ENCODE peak calls at places on chromosome 12, in ten cellular contexts. W, L, S, I, B, J, Y, A, N and Q are unnamed samples.

GRCh38 chr12:116202940-116203339 is 74.6 kb downstream of the MED13L start:
- DNase-seq in W (no peak), L (no peak), S (no peak), I (no peak), B (no peak), J (no peak), Y (no peak), A (peak), N (no peak), Q (no peak)

GRCh38 chr12:92470608-92471021 is 232.2 kb upstream of the PLEKHG7 start:
- DNase-seq in W (no peak), L (no peak), S (no peak), I (no peak), B (no peak), J (no peak), Y (no peak), A (peak), N (no peak), Q (no peak)

GRCh38 chr12:53714004-53714403 is 13.2 kb downstream of the CALCOCO1 start:
- DNase-seq in W (no peak), L (no peak), S (no peak), I (no peak), B (no peak), J (no peak), Y (no peak), A (no peak), N (no peak), Q (no peak)

GRCh38 chr12:24898185-24898584 is 50.7 kb downstream of the BCAT1 start:
- DNase-seq in W (no peak), L (no peak), S (no peak), I (no peak), B (no peak), J (no peak), Y (no peak), A (no peak), N (no peak), Q (no peak)

GRCh38 chr12:30687265-30687986 is 8.2 kb downstream of the IPO8 start:
- DNase-seq in W (no peak), L (no peak), S (no peak), I (no peak), B (no peak), J (no peak), Y (no peak), A (peak), N (no peak), Q (no peak)

GRCh38 chr12:111368684-111369495 is at the start of gene PHETA1:
- DNase-seq in W (peak), L (peak), S (peak), I (peak), B (peak), J (peak), Y (peak), A (peak), N (peak), Q (peak)

GRCh38 chr12:46718495-46718894 is 107.3 kb downstream of the SLC38A4 start:
- DNase-seq in W (no peak), L (no peak), S (no peak), I (no peak), B (no peak), J (no peak), Y (no peak), A (no peak), N (no peak), Q (no peak)

GRCh38 chr12:50013361-50014147 is 11.7 kb downstream of the RACGAP1 start:
- DNase-seq in W (no peak), L (no peak), S (no peak), I (no peak), B (no peak), J (no peak), Y (no peak), A (no peak), N (no peak), Q (no peak)

GRCh38 chr12:30679250-30679649 is 16.4 kb downstream of the IPO8 start:
- DNase-seq in W (no peak), L (no peak), S (no peak), I (no peak), B (no peak), J (no peak), Y (no peak), A (no peak), N (no peak), Q (no peak)

GRCh38 chr12:109726511-109727038 is 12.9 kb downstream of the FAM222A start:
- DNase-seq in W (no peak), L (peak), S (no peak), I (no peak), B (peak), J (no peak), Y (no peak), A (no peak), N (no peak), Q (no peak)

GRCh38 chr12:105888696-105889095 is 250.1 kb downstream of the NUAK1 start:
- DNase-seq in W (no peak), L (no peak), S (no peak), I (no peak), B (no peak), J (no peak), Y (no peak), A (peak), N (no peak), Q (no peak)

GRCh38 chr12:67364228-67364627 is 95.1 kb downstream of the CAND1 start:
- DNase-seq in W (no peak), L (no peak), S (no peak), I (no peak), B (no peak), J (no peak), Y (no peak), A (no peak), N (no peak), Q (no peak)

GRCh38 chr12:79452906-79453305 is 237.9 kb downstream of the PAWR start:
- DNase-seq in W (no peak), L (no peak), S (no peak), I (no peak), B (no peak), J (no peak), Y (no peak), A (no peak), N (no peak), Q (no peak)

GRCh38 chr12:45354399-45354798 is 138.5 kb downstream of the ANO6 start:
- DNase-seq in W (no peak), L (no peak), S (no peak), I (no peak), B (no peak), J (no peak), Y (no peak), A (no peak), N (no peak), Q (no peak)

GRCh38 chr12:41802803-41803202 is 341.9 kb downstream of the GXYLT1 start:
- DNase-seq in W (no peak), L (no peak), S (no peak), I (no peak), B (no peak), J (no peak), Y (no peak), A (no peak), N (no peak), Q (no peak)

GRCh38 chr12:68222336-68222735 is 3.3 kb downstream of the IL26 start:
- DNase-seq in W (no peak), L (no peak), S (no peak), I (no peak), B (no peak), J (no peak), Y (no peak), A (peak), N (no peak), Q (no peak)

GRCh38 chr12:45705404-45705803 is 24.1 kb upstream of the ARID2 start:
- DNase-seq in W (no peak), L (no peak), S (no peak), I (no peak), B (no peak), J (no peak), Y (no peak), A (no peak), N (no peak), Q (no peak)

GRCh38 chr12:42854208-42854607 is 264.7 kb upstream of the PRICKLE1 start:
- DNase-seq in W (no peak), L (no peak), S (no peak), I (no peak), B (no peak), J (no peak), Y (no peak), A (peak), N (no peak), Q (no peak)

GRCh38 chr12:81779216-81779615 is 20.1 kb upstream of the PPFIA2 start:
- DNase-seq in W (no peak), L (no peak), S (no peak), I (no peak), B (no peak), J (no peak), Y (no peak), A (no peak), N (no peak), Q (no peak)
- TF ChIP-seq POLR2A in W (no peak), L (no peak), S (no peak), I (no peak), B (no peak), J (no peak), Y (no peak), A (no peak), N (no peak), Q (no peak)

GRCh38 chr12:14613718-14614117 is 46.0 kb upstream of the PLBD1 start:
- DNase-seq in W (no peak), L (no peak), S (no peak), I (no peak), B (no peak), J (no peak), Y (no peak), A (no peak), N (no peak), Q (no peak)
- TF ChIP-seq POLR2A in W (no peak), L (no peak), S (no peak), I (no peak), B (no peak), J (no peak), Y (no peak), A (no peak), N (no peak), Q (no peak)

DNA sequence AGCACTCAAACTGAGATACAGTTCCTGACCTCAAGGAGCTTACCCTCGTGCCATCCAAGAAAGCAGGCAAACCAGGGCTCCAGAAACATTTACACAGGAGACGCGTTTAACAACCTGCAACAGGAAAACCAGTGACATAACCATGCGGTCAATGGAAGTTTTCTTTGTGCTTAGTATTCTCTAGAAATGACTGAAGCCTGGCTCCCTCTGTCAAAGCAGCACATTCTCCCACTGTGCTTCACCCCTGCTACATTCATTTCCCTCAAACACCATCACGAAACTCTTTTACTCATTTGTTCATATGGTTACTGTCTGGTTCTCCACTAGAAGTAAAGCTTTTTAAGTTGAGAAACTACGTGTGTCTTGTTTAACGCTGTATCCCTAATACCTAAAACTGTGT is 161.3 kb upstream of the CCND2 start:
- DNase-seq in W (no peak), L (no peak), S (no peak), I (no peak), B (no peak), J (no peak), Y (no peak), A (no peak), N (no peak), Q (no peak)
- TF ChIP-seq POLR2A in W (no peak), L (no peak), S (no peak), I (no peak), B (no peak), J (no peak), Y (no peak), A (no peak), N (no peak), Q (no peak)

GRCh38 chr12:47904647-47905312 is at the start of gene VDR:
- DNase-seq in W (peak), L (peak), S (peak), I (peak), B (peak), J (peak), Y (peak), A (peak), N (peak), Q (peak)
- TF ChIP-seq POLR2A in W (no peak), L (peak), S (no peak), I (peak), B (peak), J (no peak), Y (peak), A (no peak), N (no peak), Q (peak)

GRCh38 chr12:6927379-6927991 is at the start of gene ATN1:
- DNase-seq in W (peak), L (peak), S (peak), I (peak), B (peak), J (peak), Y (peak), A (peak), N (peak), Q (no peak)
- TF ChIP-seq POLR2A in W (peak), L (no peak), S (peak), I (peak), B (no peak), J (no peak), Y (peak), A (peak), N (no peak), Q (peak)

DNA sequence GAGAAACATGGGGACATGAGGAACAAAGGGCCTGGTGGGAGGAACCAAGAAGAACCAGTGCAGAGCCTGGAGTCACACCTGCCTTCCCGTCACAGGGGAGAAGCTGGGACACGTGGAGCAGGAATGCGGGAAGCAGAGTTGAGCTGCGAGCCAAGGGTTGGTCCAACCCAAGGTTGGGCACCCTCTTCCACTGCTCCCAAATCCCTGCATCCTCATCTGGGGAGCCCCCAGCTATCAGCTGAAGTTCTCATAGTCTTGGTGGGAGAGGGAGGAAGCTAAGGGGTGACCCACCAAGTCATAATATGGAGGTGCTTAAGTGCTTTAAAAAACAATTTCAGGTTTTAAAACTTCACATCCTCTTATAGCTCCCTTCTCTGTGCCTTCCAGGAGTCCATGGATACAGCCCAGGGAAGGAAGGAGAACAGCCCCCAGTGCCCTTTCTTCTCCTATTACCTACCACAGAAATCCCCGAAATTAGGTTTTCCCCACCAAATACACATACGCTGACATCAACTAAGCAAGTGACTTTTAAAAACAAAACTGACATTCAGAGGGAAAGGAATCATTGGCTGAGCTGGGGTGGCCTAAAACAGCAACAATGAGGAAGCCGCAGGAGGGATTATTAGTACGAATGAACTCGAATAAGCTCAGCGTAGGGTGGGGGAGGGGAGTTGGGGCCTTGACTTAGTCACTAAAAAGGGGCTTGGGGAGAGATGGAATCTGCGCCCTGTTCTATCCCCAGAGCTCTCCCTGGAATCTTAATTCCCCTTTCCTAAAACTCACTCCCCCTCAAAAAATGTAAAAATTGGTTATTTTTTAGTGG is 4.5 kb downstream of the MYL6 start:
- DNase-seq in W (no peak), L (no peak), S (no peak), I (no peak), B (no peak), J (no peak), Y (no peak), A (no peak), N (no peak), Q (no peak)
- TF ChIP-seq POLR2A in W (no peak), L (no peak), S (no peak), I (no peak), B (no peak), J (no peak), Y (no peak), A (no peak), N (no peak), Q (no peak)

DNA sequence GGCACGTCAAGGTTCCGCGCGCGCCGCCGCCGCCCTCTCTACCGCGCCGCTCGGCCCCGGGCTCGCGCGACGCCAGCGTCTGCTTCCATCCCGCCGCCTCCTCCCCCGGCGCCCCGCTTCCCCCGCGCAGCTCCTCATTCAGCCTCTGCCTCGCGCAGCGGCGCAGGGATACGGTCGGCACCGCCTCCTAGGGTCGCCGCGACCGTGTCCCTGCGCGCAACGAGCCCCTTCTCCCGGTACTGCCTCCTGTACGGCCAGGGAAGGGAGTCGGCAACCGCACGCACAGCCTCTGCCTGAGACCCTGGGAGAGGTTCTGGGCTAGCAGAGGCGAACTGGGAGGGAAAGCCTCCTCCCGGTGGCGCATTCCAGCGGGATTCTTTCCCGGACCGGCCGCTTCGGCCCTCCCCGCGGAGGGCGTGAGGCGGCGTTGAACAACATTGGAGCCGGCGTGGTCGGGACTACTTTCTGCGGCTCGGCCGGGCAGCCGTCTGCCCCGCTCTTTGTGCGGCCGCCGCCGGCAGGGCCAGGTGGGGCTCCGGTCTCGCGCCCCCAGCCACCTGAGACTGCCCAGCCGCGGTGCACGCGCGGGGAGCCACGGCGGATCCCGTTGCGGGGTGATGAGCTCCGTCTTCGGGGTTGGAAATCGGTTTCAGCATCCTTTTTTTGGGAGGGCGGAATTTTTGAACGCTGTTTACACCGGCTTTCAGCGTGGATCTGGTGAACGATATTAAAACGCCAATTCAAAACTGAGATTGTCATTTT is at the start of gene LRP6:
- DNase-seq in W (peak), L (peak), S (peak), I (peak), B (peak), J (peak), Y (peak), A (peak), N (peak), Q (peak)
- TF ChIP-seq POLR2A in W (peak), L (peak), S (peak), I (peak), B (peak), J (peak), Y (peak), A (peak), N (no peak), Q (peak)

DNA sequence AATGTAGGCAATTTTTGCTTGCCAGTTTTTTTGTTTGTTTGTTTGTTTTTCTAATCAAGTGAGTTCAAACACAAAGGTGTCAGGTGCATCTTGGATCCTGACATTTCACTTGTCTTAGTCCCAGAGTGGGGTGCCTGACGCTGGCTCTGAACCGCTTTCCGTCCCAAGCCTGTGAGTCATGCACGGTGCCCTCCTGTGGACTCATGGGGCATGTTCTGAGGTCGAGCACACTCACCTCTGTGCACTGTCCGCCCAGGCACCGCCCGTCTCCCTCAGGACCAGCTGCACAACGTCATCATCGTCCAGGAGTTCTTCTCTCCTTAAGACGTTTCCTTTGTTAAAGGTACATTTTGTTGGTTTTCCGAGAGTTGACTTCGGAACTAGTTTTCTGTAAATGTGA is 98.2 kb downstream of the GLT1D1 start:
- DNase-seq in W (no peak), L (no peak), S (no peak), I (no peak), B (no peak), J (no peak), Y (no peak), A (no peak), N (no peak), Q (peak)
- TF ChIP-seq POLR2A in W (no peak), L (no peak), S (no peak), I (no peak), B (no peak), J (no peak), Y (no peak), A (no peak), N (no peak), Q (no peak)